ENCODE peak calls at places on chromosome 10, in five cellular contexts. A is T-helper 2 cell; S is lung; J is ascending aorta; C is activated naive CD4-positive, alpha-beta T cell. M is an unnamed sample.

GRCh38 chr10:113020838-113021237 is 70.8 kb downstream of the TCF7L2 start:
- DNase-seq in A (no peak), S (peak; percentile 49), J (no peak), C (no peak), M (peak; percentile 20)

GRCh38 chr10:50326757-50327701 is 75.7 kb upstream of the ASAH2 start:
- DNase-seq in A (no peak), S (peak; percentile 34), J (no peak), C (no peak), M (no peak)

GRCh38 chr10:3056280-3057037 is 10.9 kb upstream of the PFKP start:
- DNase-seq in A (no peak), S (no peak), J (no peak), C (no peak), M (no peak)

GRCh38 chr10:132906836-132907235 is 35.5 kb downstream of the CFAP46 start:
- DNase-seq in A (no peak), S (no peak), J (no peak), C (no peak), M (no peak)

GRCh38 chr10:121708921-121709625 is 110.8 kb upstream of the FGFR2 start:
- DNase-seq in A (no peak), S (no peak), J (no peak), C (no peak), M (no peak)

GRCh38 chr10:25328361-25328760 is 153.6 kb downstream of the GPR158 start:
- DNase-seq in A (no peak), S (no peak), J (no peak), C (no peak), M (no peak)

GRCh38 chr10:109773818-109774440 is 149.4 kb downstream of the XPNPEP1 start:
- DNase-seq in A (no peak), S (no peak), J (no peak), C (no peak), M (no peak)

GRCh38 chr10:32932330-32932729 is 25.7 kb downstream of the ITGB1 start:
- DNase-seq in A (no peak), S (no peak), J (no peak), C (no peak), M (no peak)

GRCh38 chr10:85864173-85864549 is 502.4 kb downstream of the GRID1 start:
- DNase-seq in A (no peak), S (no peak), J (no peak), C (no peak), M (no peak)

GRCh38 chr10:72320676-72321247 is 34.0 kb downstream of the DNAJB12 start:
- DNase-seq in A (peak; percentile 42), S (peak; percentile 72), J (peak; percentile 68), C (no peak), M (peak; percentile 48)

GRCh38 chr10:4240641-4241197 is 455.7 kb upstream of the KLF6 start:
- DNase-seq in A (no peak), S (no peak), J (no peak), C (no peak), M (no peak)

GRCh38 chr10:24350111-24350921 is 141.4 kb downstream of the KIAA1217 start:
- DNase-seq in A (no peak), S (no peak), J (no peak), C (no peak), M (no peak)

GRCh38 chr10:126014309-126014708 is 117.9 kb downstream of the FANK1 start:
- DNase-seq in A (no peak), S (no peak), J (no peak), C (no peak), M (no peak)

GRCh38 chr10:84659497-84660276 is 331.3 kb downstream of the CCSER2 start:
- DNase-seq in A (no peak), S (no peak), J (no peak), C (no peak), M (no peak)

GRCh38 chr10:94085766-94086437 is 92.2 kb downstream of the PLCE1 start:
- DNase-seq in A (no peak), S (no peak), J (no peak), C (no peak), M (no peak)

GRCh38 chr10:119769886-119770285 is 44.0 kb downstream of the INPP5F start:
- DNase-seq in A (no peak), S (no peak), J (no peak), C (no peak), M (no peak)

GRCh38 chr10:43383204-43383971 is 12.0 kb downstream of the FXYD4 start:
- DNase-seq in A (no peak), S (no peak), J (no peak), C (no peak), M (no peak)

GRCh38 chr10:133460208-133460769 is 6.5 kb downstream of the SCART1 start:
- DNase-seq in A (no peak), S (peak; percentile 21), J (no peak), C (no peak), M (no peak)

GRCh38 chr10:3666525-3667302 is 118.3 kb downstream of the KLF6 start:
- DNase-seq in A (peak; percentile 33), S (peak; percentile 41), J (no peak), C (no peak), M (no peak)

GRCh38 chr10:121935702-121936101 is 7.9 kb upstream of the ATE1 start:
- DNase-seq in A (no peak), S (no peak), J (no peak), C (no peak), M (no peak)

GRCh38 chr10:13078912-13079775 is 20.8 kb upstream of the OPTN start:
- DNase-seq in A (no peak), S (no peak), J (no peak), C (no peak), M (no peak)

GRCh38 chr10:113041324-113041723 is 91.3 kb downstream of the TCF7L2 start:
- DNase-seq in A (no peak), S (no peak), J (no peak), C (no peak), M (no peak)